ENCODE peak calls at places on chromosome 19, in ten cellular contexts. One of them, this sample, is unnamed.

GRCh38 chr19:29855087-29855486 is 43.3 kb downstream of the CCNE1 start:
- DNase-seq in activated CD4-positive, CD25-positive, alpha-beta regulatory T cell: no peak
- DNase-seq in H54: no peak
- DNase-seq in NCI-H1694 treated with DMSO at 0.1 percent for 48 hours: no peak
- DNase-seq in Peyer's patch: no peak
- DNase-seq in RWPE2: no peak
- DNase-seq in ecto neural progenitor cell: no peak
- DNase-seq in esophagus squamous epithelium: no peak
- DNase-seq in stomach: no peak
- DNase-seq in stimulated activated CD4-positive, alpha-beta T cell treated with anti-CD3 and anti-CD28 coated beads, TNF-alpha, amount 100 ng/mL, for 48 hours: no peak
- DNase-seq in this sample: no peak

GRCh38 chr19:16566161-16566560 is 6.1 kb downstream of the SLC35E1 start:
- DNase-seq in stomach: peak; percentile 72
- DNase-seq in activated CD4-positive, CD25-positive, alpha-beta regulatory T cell: peak; percentile 21
- DNase-seq in stimulated activated CD4-positive, alpha-beta T cell treated with anti-CD3 and anti-CD28 coated beads, TNF-alpha, amount 100 ng/mL, for 48 hours: peak; percentile 56
- DNase-seq in Peyer's patch: no peak
- DNase-seq in ecto neural progenitor cell: no peak
- DNase-seq in H54: no peak
- DNase-seq in RWPE2: no peak
- DNase-seq in esophagus squamous epithelium: no peak
- DNase-seq in NCI-H1694 treated with DMSO at 0.1 percent for 48 hours: no peak
- DNase-seq in this sample: no peak

GRCh38 chr19:14147797-14148605 is 11.6 kb upstream of the ASF1B start:
- DNase-seq in NCI-H1694 treated with DMSO at 0.1 percent for 48 hours: no peak
- DNase-seq in H54: peak; percentile 52
- DNase-seq in Peyer's patch: peak; percentile 77
- DNase-seq in stimulated activated CD4-positive, alpha-beta T cell treated with anti-CD3 and anti-CD28 coated beads, TNF-alpha, amount 100 ng/mL, for 48 hours: no peak
- DNase-seq in ecto neural progenitor cell: peak; percentile 75
- DNase-seq in RWPE2: no peak
- DNase-seq in stomach: peak; percentile 73
- DNase-seq in esophagus squamous epithelium: no peak
- DNase-seq in activated CD4-positive, CD25-positive, alpha-beta regulatory T cell: peak; percentile 12
- DNase-seq in this sample: no peak

GRCh38 chr19:30742981-30743380 is 370.8 kb downstream of the ZNF536 start:
- DNase-seq in Peyer's patch: no peak
- DNase-seq in stimulated activated CD4-positive, alpha-beta T cell treated with anti-CD3 and anti-CD28 coated beads, TNF-alpha, amount 100 ng/mL, for 48 hours: no peak
- DNase-seq in stomach: no peak
- DNase-seq in H54: no peak
- DNase-seq in esophagus squamous epithelium: no peak
- DNase-seq in ecto neural progenitor cell: peak; percentile 23
- DNase-seq in activated CD4-positive, CD25-positive, alpha-beta regulatory T cell: no peak
- DNase-seq in RWPE2: no peak
- DNase-seq in NCI-H1694 treated with DMSO at 0.1 percent for 48 hours: no peak
- DNase-seq in this sample: no peak

GRCh38 chr19:38682872-38683392 is 35.5 kb downstream of the ACTN4 start:
- DNase-seq in stimulated activated CD4-positive, alpha-beta T cell treated with anti-CD3 and anti-CD28 coated beads, TNF-alpha, amount 100 ng/mL, for 48 hours: no peak
- DNase-seq in esophagus squamous epithelium: no peak
- DNase-seq in NCI-H1694 treated with DMSO at 0.1 percent for 48 hours: no peak
- DNase-seq in activated CD4-positive, CD25-positive, alpha-beta regulatory T cell: no peak
- DNase-seq in ecto neural progenitor cell: no peak
- DNase-seq in stomach: no peak
- DNase-seq in RWPE2: no peak
- DNase-seq in H54: no peak
- DNase-seq in Peyer's patch: no peak
- DNase-seq in this sample: no peak

GRCh38 chr19:57302727-57303401 is 17.4 kb upstream of the ZNF543 start:
- DNase-seq in stomach: no peak
- DNase-seq in H54: no peak
- DNase-seq in NCI-H1694 treated with DMSO at 0.1 percent for 48 hours: no peak
- DNase-seq in stimulated activated CD4-positive, alpha-beta T cell treated with anti-CD3 and anti-CD28 coated beads, TNF-alpha, amount 100 ng/mL, for 48 hours: no peak
- DNase-seq in esophagus squamous epithelium: no peak
- DNase-seq in RWPE2: no peak
- DNase-seq in ecto neural progenitor cell: no peak
- DNase-seq in Peyer's patch: no peak
- DNase-seq in activated CD4-positive, CD25-positive, alpha-beta regulatory T cell: no peak
- DNase-seq in this sample: no peak

GRCh38 chr19:1311543-1312091 is 25.9 kb downstream of the EFNA2 start:
- DNase-seq in stimulated activated CD4-positive, alpha-beta T cell treated with anti-CD3 and anti-CD28 coated beads, TNF-alpha, amount 100 ng/mL, for 48 hours: no peak
- DNase-seq in RWPE2: no peak
- DNase-seq in Peyer's patch: no peak
- DNase-seq in esophagus squamous epithelium: no peak
- DNase-seq in ecto neural progenitor cell: no peak
- DNase-seq in stomach: no peak
- DNase-seq in activated CD4-positive, CD25-positive, alpha-beta regulatory T cell: no peak
- DNase-seq in NCI-H1694 treated with DMSO at 0.1 percent for 48 hours: no peak
- DNase-seq in H54: peak; percentile 71
- DNase-seq in this sample: no peak

GRCh38 chr19:47512183-47512947 is 2.5 kb downstream of the NAPA start:
- DNase-seq in NCI-H1694 treated with DMSO at 0.1 percent for 48 hours: no peak
- DNase-seq in stimulated activated CD4-positive, alpha-beta T cell treated with anti-CD3 and anti-CD28 coated beads, TNF-alpha, amount 100 ng/mL, for 48 hours: no peak
- DNase-seq in Peyer's patch: no peak
- DNase-seq in H54: no peak
- DNase-seq in RWPE2: no peak
- DNase-seq in activated CD4-positive, CD25-positive, alpha-beta regulatory T cell: no peak
- DNase-seq in esophagus squamous epithelium: no peak
- DNase-seq in ecto neural progenitor cell: no peak
- DNase-seq in stomach: peak; percentile 83
- DNase-seq in this sample: no peak

GRCh38 chr19:55461259-55461973 is at the start of gene ISOC2:
- DNase-seq in Peyer's patch: peak; percentile 100
- DNase-seq in stimulated activated CD4-positive, alpha-beta T cell treated with anti-CD3 and anti-CD28 coated beads, TNF-alpha, amount 100 ng/mL, for 48 hours: peak; percentile 100
- DNase-seq in H54: peak; percentile 100
- DNase-seq in esophagus squamous epithelium: peak; percentile 100
- DNase-seq in RWPE2: peak; percentile 100
- DNase-seq in NCI-H1694 treated with DMSO at 0.1 percent for 48 hours: peak; percentile 98
- DNase-seq in activated CD4-positive, CD25-positive, alpha-beta regulatory T cell: peak; percentile 100
- DNase-seq in stomach: peak; percentile 100
- DNase-seq in ecto neural progenitor cell: peak; percentile 100
- DNase-seq in this sample: peak; percentile 94

GRCh38 chr19:17611462-17612244 is 56.2 kb downstream of the COLGALT1 start:
- DNase-seq in activated CD4-positive, CD25-positive, alpha-beta regulatory T cell: no peak
- DNase-seq in ecto neural progenitor cell: no peak
- DNase-seq in RWPE2: no peak
- DNase-seq in stimulated activated CD4-positive, alpha-beta T cell treated with anti-CD3 and anti-CD28 coated beads, TNF-alpha, amount 100 ng/mL, for 48 hours: no peak
- DNase-seq in NCI-H1694 treated with DMSO at 0.1 percent for 48 hours: no peak
- DNase-seq in stomach: no peak
- DNase-seq in H54: no peak
- DNase-seq in esophagus squamous epithelium: no peak
- DNase-seq in Peyer's patch: no peak
- DNase-seq in this sample: no peak

GRCh38 chr19:50932018-50932689 is 20.7 kb downstream of the KLK5 start:
- DNase-seq in stomach: no peak
- DNase-seq in stimulated activated CD4-positive, alpha-beta T cell treated with anti-CD3 and anti-CD28 coated beads, TNF-alpha, amount 100 ng/mL, for 48 hours: no peak
- DNase-seq in ecto neural progenitor cell: no peak
- DNase-seq in activated CD4-positive, CD25-positive, alpha-beta regulatory T cell: no peak
- DNase-seq in esophagus squamous epithelium: no peak
- DNase-seq in NCI-H1694 treated with DMSO at 0.1 percent for 48 hours: no peak
- DNase-seq in RWPE2: peak; percentile 90
- DNase-seq in H54: no peak
- DNase-seq in Peyer's patch: no peak
- DNase-seq in this sample: no peak

GRCh38 chr19:39407394-39407643 is 672 bp downstream of the ZFP36 start:
- DNase-seq in H54: no peak
- DNase-seq in esophagus squamous epithelium: peak; percentile 39
- DNase-seq in NCI-H1694 treated with DMSO at 0.1 percent for 48 hours: no peak
- DNase-seq in ecto neural progenitor cell: no peak
- DNase-seq in stomach: no peak
- DNase-seq in RWPE2: no peak
- DNase-seq in stimulated activated CD4-positive, alpha-beta T cell treated with anti-CD3 and anti-CD28 coated beads, TNF-alpha, amount 100 ng/mL, for 48 hours: no peak
- DNase-seq in activated CD4-positive, CD25-positive, alpha-beta regulatory T cell: no peak
- DNase-seq in Peyer's patch: no peak
- DNase-seq in this sample: no peak

GRCh38 chr19:29098863-29099481 is 114.0 kb downstream of the UQCRFS1 start:
- DNase-seq in ecto neural progenitor cell: no peak
- DNase-seq in RWPE2: peak; percentile 76
- DNase-seq in Peyer's patch: no peak
- DNase-seq in esophagus squamous epithelium: no peak
- DNase-seq in H54: peak; percentile 97
- DNase-seq in stomach: peak; percentile 31
- DNase-seq in stimulated activated CD4-positive, alpha-beta T cell treated with anti-CD3 and anti-CD28 coated beads, TNF-alpha, amount 100 ng/mL, for 48 hours: no peak
- DNase-seq in NCI-H1694 treated with DMSO at 0.1 percent for 48 hours: no peak
- DNase-seq in activated CD4-positive, CD25-positive, alpha-beta regulatory T cell: no peak
- DNase-seq in this sample: no peak

GRCh38 chr19:51148571-51148970 is 6.5 kb downstream of the SIGLEC7 start:
- DNase-seq in esophagus squamous epithelium: no peak
- DNase-seq in RWPE2: no peak
- DNase-seq in stimulated activated CD4-positive, alpha-beta T cell treated with anti-CD3 and anti-CD28 coated beads, TNF-alpha, amount 100 ng/mL, for 48 hours: no peak
- DNase-seq in H54: no peak
- DNase-seq in Peyer's patch: no peak
- DNase-seq in ecto neural progenitor cell: no peak
- DNase-seq in activated CD4-positive, CD25-positive, alpha-beta regulatory T cell: no peak
- DNase-seq in stomach: no peak
- DNase-seq in NCI-H1694 treated with DMSO at 0.1 percent for 48 hours: no peak
- DNase-seq in this sample: no peak

GRCh38 chr19:57171551-57172081 is 4.3 kb upstream of the DUXA start:
- DNase-seq in RWPE2: no peak
- DNase-seq in esophagus squamous epithelium: no peak
- DNase-seq in activated CD4-positive, CD25-positive, alpha-beta regulatory T cell: no peak
- DNase-seq in stomach: no peak
- DNase-seq in H54: peak; percentile 95
- DNase-seq in ecto neural progenitor cell: peak; percentile 65
- DNase-seq in stimulated activated CD4-positive, alpha-beta T cell treated with anti-CD3 and anti-CD28 coated beads, TNF-alpha, amount 100 ng/mL, for 48 hours: no peak
- DNase-seq in NCI-H1694 treated with DMSO at 0.1 percent for 48 hours: no peak
- DNase-seq in Peyer's patch: no peak
- DNase-seq in this sample: no peak

GRCh38 chr19:39870171-39870971 is 24.2 kb upstream of the FBL start:
- DNase-seq in ecto neural progenitor cell: no peak
- DNase-seq in NCI-H1694 treated with DMSO at 0.1 percent for 48 hours: no peak
- DNase-seq in RWPE2: no peak
- DNase-seq in stimulated activated CD4-positive, alpha-beta T cell treated with anti-CD3 and anti-CD28 coated beads, TNF-alpha, amount 100 ng/mL, for 48 hours: no peak
- DNase-seq in Peyer's patch: peak; percentile 50
- DNase-seq in esophagus squamous epithelium: no peak
- DNase-seq in stomach: no peak
- DNase-seq in H54: no peak
- DNase-seq in activated CD4-positive, CD25-positive, alpha-beta regulatory T cell: no peak
- DNase-seq in this sample: no peak

GRCh38 chr19:16801599-16801998 is 27.6 kb upstream of the SIN3B start:
- DNase-seq in RWPE2: no peak
- DNase-seq in NCI-H1694 treated with DMSO at 0.1 percent for 48 hours: no peak
- DNase-seq in activated CD4-positive, CD25-positive, alpha-beta regulatory T cell: no peak
- DNase-seq in stomach: no peak
- DNase-seq in Peyer's patch: no peak
- DNase-seq in esophagus squamous epithelium: no peak
- DNase-seq in stimulated activated CD4-positive, alpha-beta T cell treated with anti-CD3 and anti-CD28 coated beads, TNF-alpha, amount 100 ng/mL, for 48 hours: no peak
- DNase-seq in ecto neural progenitor cell: no peak
- DNase-seq in H54: peak; percentile 67
- DNase-seq in this sample: no peak

GRCh38 chr19:22623841-22624221 is 10.3 kb upstream of the ZNF492 start:
- DNase-seq in stimulated activated CD4-positive, alpha-beta T cell treated with anti-CD3 and anti-CD28 coated beads, TNF-alpha, amount 100 ng/mL, for 48 hours: no peak
- DNase-seq in RWPE2: no peak
- DNase-seq in H54: no peak
- DNase-seq in activated CD4-positive, CD25-positive, alpha-beta regulatory T cell: no peak
- DNase-seq in ecto neural progenitor cell: no peak
- DNase-seq in Peyer's patch: no peak
- DNase-seq in stomach: no peak
- DNase-seq in esophagus squamous epithelium: no peak
- DNase-seq in NCI-H1694 treated with DMSO at 0.1 percent for 48 hours: no peak
- DNase-seq in this sample: no peak

GRCh38 chr19:2782936-2783780 is at the start of gene SGTA:
- DNase-seq in stimulated activated CD4-positive, alpha-beta T cell treated with anti-CD3 and anti-CD28 coated beads, TNF-alpha, amount 100 ng/mL, for 48 hours: peak; percentile 97
- DNase-seq in ecto neural progenitor cell: peak; percentile 98
- DNase-seq in RWPE2: peak; percentile 97
- DNase-seq in esophagus squamous epithelium: peak; percentile 87
- DNase-seq in Peyer's patch: peak; percentile 98
- DNase-seq in H54: peak; percentile 100
- DNase-seq in NCI-H1694 treated with DMSO at 0.1 percent for 48 hours: peak; percentile 94
- DNase-seq in activated CD4-positive, CD25-positive, alpha-beta regulatory T cell: peak; percentile 93
- DNase-seq in stomach: peak; percentile 99
- DNase-seq in this sample: peak; percentile 74

GRCh38 chr19:42538841-42539709 is 10.8 kb upstream of the CEACAM1 start:
- DNase-seq in stomach: no peak
- DNase-seq in ecto neural progenitor cell: peak; percentile 32
- DNase-seq in stimulated activated CD4-positive, alpha-beta T cell treated with anti-CD3 and anti-CD28 coated beads, TNF-alpha, amount 100 ng/mL, for 48 hours: no peak
- DNase-seq in RWPE2: no peak
- DNase-seq in activated CD4-positive, CD25-positive, alpha-beta regulatory T cell: no peak
- DNase-seq in NCI-H1694 treated with DMSO at 0.1 percent for 48 hours: no peak
- DNase-seq in esophagus squamous epithelium: no peak
- DNase-seq in Peyer's patch: no peak
- DNase-seq in H54: no peak
- DNase-seq in this sample: no peak